ENCODE peak calls at places on chromosomes 4 and X, in nine cellular contexts. N is stomach, H is ovary, M is testis, Z is H54, I is adrenal gland, T is tibial nerve, L is IMR-90, W is GM12892. O is an unnamed sample.

GRCh38 chr4:55545681-55546632 is 752 bp downstream of the CLOCK start:
- DNase-seq in N (peak; percentile 83), H (peak; percentile 86), M (peak; percentile 77), Z (peak; percentile 22), I (peak; percentile 82), T (peak; percentile 55), L (peak; percentile 62), W (peak; percentile 44), O (peak; percentile 87)

GRCh38 chrX:153948847-153949819 is 4.7 kb upstream of the RENBP start:
- DNase-seq in N (no peak), H (no peak), M (no peak), Z (no peak), I (no peak), T (no peak), L (no peak), W (no peak), O (no peak)

GRCh38 chr4:118981839-118982381 is 93.3 kb downstream of the SYNPO2 start:
- DNase-seq in N (peak; percentile 61), H (peak; percentile 57), M (peak; percentile 77), Z (peak; percentile 26), I (peak; percentile 58), T (peak; percentile 32), L (peak; percentile 96), W (peak; percentile 23), O (peak; percentile 67)

GRCh38 chr4:181670506-181670905 is 572.7 kb upstream of the TENM3 start:
- DNase-seq in N (no peak), H (no peak), M (no peak), Z (no peak), I (no peak), T (no peak), L (no peak), W (no peak), O (no peak)

GRCh38 chr4:80182237-80182866 is 15.0 kb upstream of the PRDM8 start:
- DNase-seq in N (no peak), H (peak; percentile 22), M (no peak), Z (no peak), I (no peak), T (no peak), L (no peak), W (no peak), O (no peak)

GRCh38 chr4:28557755-28558154 is 1697.1 kb downstream of the STIM2 start:
- DNase-seq in N (no peak), H (no peak), M (no peak), Z (no peak), I (no peak), T (no peak), L (peak; percentile 77), W (no peak), O (no peak)

GRCh38 chr4:102606261-102606660 is 105.1 kb downstream of the NFKB1 start:
- DNase-seq in N (no peak), H (no peak), M (no peak), Z (no peak), I (no peak), T (no peak), L (no peak), W (no peak), O (no peak)

GRCh38 chr4:161419822-161420221 is 744.0 kb downstream of the FSTL5 start:
- DNase-seq in N (no peak), H (no peak), M (peak; percentile 22), Z (no peak), I (peak; percentile 17), T (no peak), L (no peak), W (no peak), O (no peak)

GRCh38 chr4:114277690-114278089 is 298.2 kb upstream of the ARSJ start:
- DNase-seq in N (no peak), H (no peak), M (no peak), Z (no peak), I (no peak), T (no peak), L (peak; percentile 70), W (no peak), O (no peak)

GRCh38 chr4:99938243-99938753 is 8.1 kb downstream of the DNAJB14 start:
- DNase-seq in N (no peak), H (no peak), M (no peak), Z (no peak), I (no peak), T (no peak), L (no peak), W (no peak), O (no peak)

GRCh38 chr4:120716346-120716745 is 206.2 kb downstream of the PRDM5 start:
- DNase-seq in N (no peak), H (no peak), M (no peak), Z (no peak), I (no peak), T (no peak), L (no peak), W (no peak), O (no peak)

GRCh38 chr4:112759313-112759712 is 122.4 kb downstream of the LARP7 start:
- DNase-seq in N (no peak), H (no peak), M (no peak), Z (no peak), I (no peak), T (no peak), L (no peak), W (no peak), O (no peak)

GRCh38 chr4:10112658-10113284 is 3.8 kb downstream of the WDR1 start:
- DNase-seq in N (no peak), H (no peak), M (no peak), Z (no peak), I (no peak), T (no peak), L (no peak), W (no peak), O (no peak)
- TF ChIP-seq POLR2A in N (no peak), H (no peak), M (no peak), Z (no peak), I (no peak), T (no peak), L (no peak), W (peak; percentile 3), O (no peak)

GRCh38 chr4:1348014-1348513 is 1.1 kb downstream of the UVSSA start:
- DNase-seq in N (no peak), H (no peak), M (no peak), Z (no peak), I (no peak), T (no peak), L (no peak), W (no peak), O (no peak)

GRCh38 chr4:1345905-1346780 is 865 bp upstream of the UVSSA start:
- DNase-seq in N (peak; percentile 42), H (peak; percentile 72), M (peak; percentile 59), Z (peak; percentile 37), I (peak; percentile 57), T (no peak), L (peak; percentile 16), W (peak; percentile 56), O (peak; percentile 74)

GRCh38 chr4:1348746-1349145 is 1.7 kb downstream of the UVSSA start:
- DNase-seq in N (no peak), H (no peak), M (no peak), Z (no peak), I (no peak), T (no peak), L (no peak), W (no peak), O (no peak)

GRCh38 chr4:1346781-1347409 is at the start of gene UVSSA:
- DNase-seq in N (peak; percentile 100), H (peak; percentile 100), M (peak; percentile 100), Z (peak; percentile 99), I (peak; percentile 100), T (peak; percentile 100), L (peak; percentile 99), W (peak; percentile 100), O (peak; percentile 100)

GRCh38 chr4:1347410-1347864 is 429 bp downstream of the UVSSA start:
- DNase-seq in N (peak; percentile 72), H (peak; percentile 82), M (peak; percentile 72), Z (peak; percentile 62), I (peak; percentile 92), T (peak; percentile 33), L (peak; percentile 82), W (peak; percentile 74), O (peak; percentile 85)
- TF ChIP-seq POLR2A in N (no peak), H (no peak), M (no peak), Z (no peak), I (peak; percentile 3), T (no peak), L (peak; percentile 90), W (peak; percentile 58), O (peak; percentile 74)

DNA sequence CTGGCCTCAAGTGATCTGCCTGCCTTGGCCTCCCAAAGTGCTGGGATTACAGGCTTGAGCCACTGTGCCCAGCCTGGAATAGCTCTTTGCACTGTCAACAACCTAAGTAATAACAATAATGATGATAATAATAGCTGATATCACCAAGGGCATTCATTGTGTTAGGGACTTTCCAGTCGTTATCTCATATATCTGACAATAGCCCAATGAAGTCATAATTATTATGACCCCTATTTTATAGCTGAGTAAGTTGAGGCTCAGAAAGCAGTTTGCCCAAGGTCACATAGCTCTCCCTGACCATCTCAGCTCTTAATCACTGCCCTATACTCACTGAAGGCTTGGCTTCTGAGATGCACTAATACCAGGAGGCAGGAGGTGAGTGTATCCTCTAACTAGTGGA is 18.7 kb upstream of the MAP7D3 start:
- DNase-seq in N (no peak), H (no peak), M (no peak), Z (no peak), I (no peak), T (no peak), L (no peak), W (no peak), O (no peak)
- TF ChIP-seq POLR2A in N (no peak), H (no peak), M (no peak), Z (no peak), I (no peak), T (no peak), L (no peak), W (no peak), O (no peak)

GRCh38 chr4:54228563-54229501 is at the start of gene PDGFRA:
- DNase-seq in N (no peak), H (peak; percentile 88), M (peak; percentile 86), Z (no peak), I (peak; percentile 63), T (peak; percentile 70), L (peak; percentile 94), W (no peak), O (no peak)

GRCh38 chr4:54226399-54227260 is 2.5 kb upstream of the PDGFRA start:
- DNase-seq in N (no peak), H (peak; percentile 75), M (peak; percentile 77), Z (no peak), I (peak; percentile 48), T (peak; percentile 66), L (peak; percentile 86), W (no peak), O (no peak)

GRCh38 chr4:54229631-54230478 is 762 bp downstream of the PDGFRA start:
- DNase-seq in N (no peak), H (peak; percentile 58), M (no peak), Z (no peak), I (no peak), T (no peak), L (peak; percentile 69), W (no peak), O (no peak)

GRCh38 chr4:54227261-54228063 is 1.6 kb upstream of the PDGFRA start:
- DNase-seq in N (no peak), H (peak; percentile 54), M (peak; percentile 69), Z (peak; percentile 51), I (no peak), T (no peak), L (peak; percentile 80), W (no peak), O (no peak)

DNA sequence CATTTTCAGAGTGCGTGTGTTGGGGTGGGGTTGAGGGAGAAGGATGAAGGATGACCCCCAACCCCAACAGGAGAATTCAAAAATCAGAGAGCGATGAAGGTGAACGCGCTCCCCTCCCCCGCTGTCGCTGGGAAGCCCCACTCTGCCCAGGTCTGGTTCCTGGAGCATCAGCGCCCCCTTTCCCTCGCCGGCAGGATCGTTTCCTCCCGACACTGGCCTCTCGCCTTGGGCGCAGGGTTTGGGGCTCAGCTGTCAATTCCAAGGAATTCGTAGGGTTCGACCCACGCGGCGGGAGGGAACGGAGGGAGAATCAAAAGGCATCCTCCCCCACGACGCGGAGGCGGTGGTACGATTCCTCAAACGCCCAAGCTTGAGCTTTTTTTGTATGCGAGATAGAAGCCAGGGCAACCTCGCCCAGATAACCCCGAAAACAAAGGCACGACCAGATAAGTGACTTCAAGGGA is 997 bp upstream of the PDGFRA start:
- DNase-seq in N (peak; percentile 59), H (peak; percentile 92), M (peak; percentile 90), Z (peak; percentile 83), I (peak; percentile 59), T (peak; percentile 68), L (peak; percentile 82), W (no peak), O (peak; percentile 37)
- TF ChIP-seq POLR2A in N (no peak), H (peak; percentile 28), M (no peak), Z (no peak), I (no peak), T (no peak), L (peak; percentile 26), W (no peak), O (no peak)